ENCODE peak calls at places on chromosomes 3 and 15, in six cellular contexts. F, W, H, M, E and O are unnamed samples.

GRCh38 chr15:81106560-81106959 is 27.5 kb upstream of the CFAP161 start:
- DNase-seq in F (peak; percentile 3), W (peak; percentile 40), H (peak; percentile 74), M (peak; percentile 35), E (peak; percentile 30), O (peak; percentile 68)

GRCh38 chr3:171543759-171544284 is 83.6 kb upstream of the TNIK start:
- DNase-seq in F (no peak), W (no peak), H (no peak), M (no peak), E (no peak), O (no peak)

GRCh38 chr3:23288286-23288685 is 85.2 kb downstream of the UBE2E2 start:
- DNase-seq in F (no peak), W (no peak), H (no peak), M (no peak), E (no peak), O (no peak)

GRCh38 chr3:24220859-24221657 is 273.6 kb downstream of the THRB start:
- DNase-seq in F (no peak), W (peak; percentile 94), H (no peak), M (no peak), E (peak; percentile 78), O (no peak)

GRCh38 chr3:75001330-75001729 is 386.9 kb upstream of the CNTN3 start:
- DNase-seq in F (peak; percentile 7), W (no peak), H (peak; percentile 4), M (no peak), E (no peak), O (no peak)

GRCh38 chr3:105466495-105467080 is 99.9 kb downstream of the ALCAM start:
- DNase-seq in F (no peak), W (no peak), H (no peak), M (no peak), E (no peak), O (peak; percentile 50)

GRCh38 chr15:38035701-38036100 is 101.3 kb downstream of the TMCO5A start:
- DNase-seq in F (no peak), W (no peak), H (no peak), M (no peak), E (no peak), O (no peak)

GRCh38 chr3:127735767-127736693 is 63.3 kb downstream of the ABTB1 start:
- DNase-seq in F (no peak), W (peak; percentile 94), H (peak; percentile 82), M (no peak), E (peak; percentile 43), O (no peak)

GRCh38 chr3:195197764-195198423 is 73.1 kb downstream of the XXYLT1 start:
- DNase-seq in F (no peak), W (peak; percentile 84), H (no peak), M (no peak), E (peak; percentile 19), O (no peak)

GRCh38 chr3:73072634-73073033 is 11.2 kb downstream of the EBLN2 start:
- DNase-seq in F (no peak), W (no peak), H (no peak), M (no peak), E (no peak), O (no peak)

GRCh38 chr15:55744026-55744655 is 1.2 kb upstream of the PRTG start:
- DNase-seq in F (no peak), W (no peak), H (no peak), M (no peak), E (peak; percentile 78), O (no peak)

GRCh38 chr3:52171577-52172261 is 17.5 kb upstream of the POC1A start:
- DNase-seq in F (no peak), W (no peak), H (no peak), M (no peak), E (peak; percentile 23), O (no peak)

GRCh38 chr3:126461450-126462070 is 14.1 kb downstream of the ZXDC start:
- DNase-seq in F (no peak), W (no peak), H (no peak), M (no peak), E (no peak), O (no peak)

GRCh38 chr15:41001524-41001923 is 48.3 kb downstream of the CHAC1 start:
- DNase-seq in F (no peak), W (no peak), H (no peak), M (no peak), E (no peak), O (no peak)

GRCh38 chr15:41878355-41878699 is 15.5 kb downstream of the SPTBN5 start:
- DNase-seq in F (no peak), W (no peak), H (no peak), M (no peak), E (no peak), O (no peak)

GRCh38 chr3:120741837-120742197 is 499 bp downstream of the RABL3 start:
- DNase-seq in F (peak; percentile 52), W (peak; percentile 55), H (no peak), M (no peak), E (no peak), O (peak; percentile 61)

GRCh38 chr3:58679451-58679850 is 12.9 kb upstream of the FAM3D start:
- DNase-seq in F (no peak), W (no peak), H (no peak), M (no peak), E (no peak), O (no peak)

GRCh38 chr15:36472672-36473071 is 106.8 kb upstream of the CDIN1 start:
- DNase-seq in F (no peak), W (no peak), H (no peak), M (no peak), E (no peak), O (no peak)

GRCh38 chr15:76184640-76185020 is 124.8 kb downstream of the TMEM266 start:
- DNase-seq in F (no peak), W (no peak), H (no peak), M (no peak), E (no peak), O (no peak)

GRCh38 chr3:195094211-195094921 is 176.6 kb downstream of the XXYLT1 start:
- DNase-seq in F (peak; percentile 57), W (peak; percentile 43), H (peak; percentile 85), M (no peak), E (no peak), O (no peak)